ENCODE peak calls at places on chromosomes 11 and 22, in five cellular contexts. Y, I, X, Q and B are unnamed samples. For H3K4me1, the result is how much of the 10 kb centered on the place peaks cover.

GRCh38 chr11:77374108-77374507 is 72.6 kb upstream of the GDPD4 start:
- DNase-seq in I (no peak), Q (no peak), X (no peak), Y (no peak), B (no peak)

GRCh38 chr11:4084406-4084805 is 10.2 kb upstream of the RRM1 start:
- DNase-seq in I (no peak), X (no peak), Q (no peak), Y (no peak), B (no peak)

GRCh38 chr22:41943661-41944209 is 3.2 kb downstream of the CENPM start:
- DNase-seq in X (no peak), Q (no peak), Y (no peak), I (no peak), B (peak)

GRCh38 chr11:15208570-15209222 is 94.0 kb downstream of the INSC start:
- DNase-seq in Y (no peak), X (peak), I (peak), Q (peak), B (peak)

GRCh38 chr11:33585564-33585963 is 115.1 kb downstream of the C11orf91 start:
- DNase-seq in Y (no peak), Q (no peak), I (no peak), X (no peak), B (no peak)

GRCh38 chr11:132644511-132644910 is 887.8 kb downstream of the OPCML start:
- DNase-seq in X (no peak), Q (no peak), I (no peak), Y (no peak), B (no peak)

GRCh38 chr22:20155330-20156041 is 4.6 kb upstream of the CCDC188 start:
- DNase-seq in I (no peak), Q (peak), Y (no peak), X (no peak), B (no peak)

GRCh38 chr11:61174275-61174674 is 13.0 kb upstream of the VPS37C start:
- DNase-seq in Q (no peak), I (no peak), X (no peak), Y (no peak), B (no peak)

GRCh38 chr11:33195391-33196190 is 34.3 kb upstream of the CSTF3 start:
- DNase-seq in Q (no peak), I (no peak), X (no peak), Y (no peak), B (no peak)

GRCh38 chr22:42769574-42770447 is 49.1 kb upstream of the A4GALT start:
- DNase-seq in Y (peak), I (no peak), Q (peak), X (no peak), B (peak)

GRCh38 chr22:36332623-36333331 is 55.0 kb downstream of the MYH9 start:
- DNase-seq in I (peak), Q (no peak), Y (no peak), X (peak), B (peak)

GRCh38 chr22:44701824-44702478 is at the start of gene PRR5:
- DNase-seq in I (peak), Y (no peak), X (peak), Q (peak), B (no peak)

GRCh38 chr11:102347526-102348331 is 715 bp downstream of the BIRC2 start:
- DNase-seq in X (peak), Q (no peak), I (peak), Y (no peak), B (peak)

GRCh38 chr11:77073328-77074001 is 6.7 kb downstream of the CAPN5 start:
- DNase-seq in Y (peak), Q (peak), I (no peak), X (no peak), B (no peak)

GRCh38 chr11:36565033-36565610 is 2.7 kb upstream of the RAG1 start:
- DNase-seq in X (no peak), Q (no peak), I (no peak), Y (no peak), B (no peak)

GRCh38 chr11:62545437-62546243 is 966 bp downstream of the AHNAK start:
- DNase-seq in X (peak), I (peak), Y (peak), Q (peak), B (no peak)

GRCh38 chr11:129766858-129767604 is 48.6 kb upstream of the TMEM45B start:
- DNase-seq in Q (no peak), Y (no peak), I (peak), X (no peak), B (peak)

GRCh38 chr11:85095239-85095638 is 531.9 kb downstream of the DLG2 start:
- DNase-seq in Y (no peak), Q (no peak), X (no peak), I (no peak), B (no peak)

GRCh38 chr22:29473001-29473400 is 7.0 kb upstream of the NEFH start:
- DNase-seq in I (no peak), Q (no peak), X (no peak), Y (no peak), B (no peak)
- H3K4me1 ChIP-seq in I (under half), Q (under half), X (under half), Y (under half), B (under half)

GRCh38 chr22:39173050-39173706 is 20.7 kb upstream of the CBX7 start:
- DNase-seq in I (no peak), Y (no peak), Q (no peak), X (no peak), B (no peak)
- H3K4me1 ChIP-seq in I (under half), Y (under half), Q (under half), X (half or more), B (under half)

GRCh38 chr11:117095301-117096139 is 2.7 kb downstream of the SIK3 start:
- DNase-seq in Y (no peak), Q (no peak), I (no peak), X (no peak), B (no peak)
- H3K4me1 ChIP-seq in Y (under half), Q (half or more), I (under half), X (half or more), B (under half)

GRCh38 chr11:57903441-57904123 is 120.1 kb upstream of the OR9Q1 start:
- DNase-seq in X (no peak), I (peak), Y (no peak), Q (no peak), B (no peak)
- H3K4me1 ChIP-seq in X (under half), I (under half), Y (under half), Q (under half), B (under half)

GRCh38 chr11:128728767-128729587 is 35.1 kb downstream of the FLI1 start:
- DNase-seq in Y (no peak), I (peak), X (no peak), Q (no peak), B (peak)
- H3K4me1 ChIP-seq in Y (under half), I (half or more), X (half or more), Q (under half), B (under half)